ENCODE peak calls at places on chromosomes 6 and 20, in five cellular contexts. One of them, this sample, is unnamed.

GRCh38 chr6:14129572-14129971 is 12.0 kb downstream of the CD83 start:
- DNase-seq in K562: peak
- DNase-seq in WTC11: peak
- DNase-seq in GM12878: no peak
- DNase-seq in HepG2: peak
- DNase-seq in this sample: peak

GRCh38 chr6:34316442-34317171 is 67.8 kb upstream of the SMIM29 start:
- DNase-seq in HepG2: no peak
- DNase-seq in GM12878: no peak
- DNase-seq in WTC11: no peak
- DNase-seq in K562: no peak
- DNase-seq in this sample: no peak

GRCh38 chr20:15763344-15763743 is 809.9 kb downstream of the KIF16B start:
- DNase-seq in K562: no peak
- DNase-seq in WTC11: no peak
- DNase-seq in GM12878: no peak
- DNase-seq in HepG2: no peak
- DNase-seq in this sample: no peak

GRCh38 chr6:26205625-26206574 is 118.7 kb downstream of the HFE start:
- DNase-seq in GM12878: no peak
- DNase-seq in K562: no peak
- DNase-seq in WTC11: no peak
- DNase-seq in HepG2: peak
- DNase-seq in this sample: peak

GRCh38 chr6:1144842-1145755 is 166.8 kb upstream of the FOXQ1 start:
- DNase-seq in K562: no peak
- DNase-seq in WTC11: no peak
- DNase-seq in GM12878: no peak
- DNase-seq in HepG2: no peak
- DNase-seq in this sample: no peak

GRCh38 chr6:158160932-158161539 is 7.0 kb downstream of the SERAC1 start:
- DNase-seq in HepG2: no peak
- DNase-seq in GM12878: no peak
- DNase-seq in WTC11: no peak
- DNase-seq in K562: no peak
- DNase-seq in this sample: no peak

GRCh38 chr6:2959909-2960719 is 11.3 kb downstream of the SERPINB6 start:
- DNase-seq in K562: no peak
- DNase-seq in WTC11: peak
- DNase-seq in GM12878: no peak
- DNase-seq in HepG2: no peak
- DNase-seq in this sample: no peak

GRCh38 chr20:35283441-35284266 is 918 bp downstream of the EIF6 start:
- DNase-seq in WTC11: no peak
- DNase-seq in HepG2: no peak
- DNase-seq in K562: peak
- DNase-seq in GM12878: no peak
- DNase-seq in this sample: no peak

GRCh38 chr20:57614490-57615471 is 5.4 kb downstream of the ZBP1 start:
- DNase-seq in WTC11: no peak
- DNase-seq in GM12878: no peak
- DNase-seq in HepG2: no peak
- DNase-seq in K562: no peak
- DNase-seq in this sample: no peak

GRCh38 chr6:100620085-100620484 is 155.4 kb upstream of the SIM1 start:
- DNase-seq in K562: no peak
- DNase-seq in HepG2: no peak
- DNase-seq in GM12878: no peak
- DNase-seq in WTC11: no peak
- DNase-seq in this sample: no peak

GRCh38 chr20:38789503-38790209 is 15.8 kb upstream of the PPP1R16B start:
- DNase-seq in K562: no peak
- DNase-seq in GM12878: no peak
- DNase-seq in HepG2: no peak
- DNase-seq in WTC11: no peak
- DNase-seq in this sample: no peak

GRCh38 chr20:56826971-56827645 is 198.0 kb downstream of the TFAP2C start:
- DNase-seq in HepG2: no peak
- DNase-seq in GM12878: no peak
- DNase-seq in WTC11: no peak
- DNase-seq in K562: no peak
- DNase-seq in this sample: peak

GRCh38 chr6:20729086-20729485 is 194.8 kb downstream of the CDKAL1 start:
- DNase-seq in WTC11: no peak
- DNase-seq in K562: no peak
- DNase-seq in HepG2: no peak
- DNase-seq in GM12878: no peak
- DNase-seq in this sample: no peak

GRCh38 chr6:113857565-113858066 is 471 bp downstream of the MARCKS start:
- DNase-seq in GM12878: no peak
- DNase-seq in K562: no peak
- DNase-seq in WTC11: peak
- DNase-seq in HepG2: no peak
- DNase-seq in this sample: peak

GRCh38 chr6:14121936-14122344 is 4.4 kb downstream of the CD83 start:
- DNase-seq in GM12878: peak
- DNase-seq in WTC11: no peak
- DNase-seq in HepG2: no peak
- DNase-seq in K562: no peak
- DNase-seq in this sample: no peak

GRCh38 chr6:159988983-159989454 is 20.1 kb downstream of the IGF2R start:
- DNase-seq in WTC11: no peak
- DNase-seq in HepG2: no peak
- DNase-seq in K562: peak
- DNase-seq in GM12878: no peak
- DNase-seq in this sample: no peak

GRCh38 chr6:32254761-32255211 is 30.9 kb upstream of the NOTCH4 start:
- DNase-seq in WTC11: peak
- DNase-seq in GM12878: no peak
- DNase-seq in HepG2: no peak
- DNase-seq in K562: no peak
- DNase-seq in this sample: no peak

GRCh38 chr6:111938710-111939109 is 65.5 kb upstream of the FYN start:
- DNase-seq in K562: no peak
- DNase-seq in GM12878: no peak
- DNase-seq in WTC11: no peak
- DNase-seq in HepG2: peak
- DNase-seq in this sample: no peak

GRCh38 chr20:32976746-32977145 is 27.5 kb downstream of the SUN5 start:
- DNase-seq in WTC11: peak
- DNase-seq in K562: no peak
- DNase-seq in HepG2: no peak
- DNase-seq in GM12878: no peak
- DNase-seq in this sample: no peak

GRCh38 chr6:160102956-160103824 is 18.4 kb upstream of the SLC22A1 start:
- DNase-seq in WTC11: peak
- DNase-seq in K562: peak
- DNase-seq in GM12878: no peak
- DNase-seq in HepG2: peak
- DNase-seq in this sample: peak

GRCh38 chr6:108744996-108745395 is 103.2 kb upstream of the ARMC2 start:
- DNase-seq in HepG2: no peak
- DNase-seq in GM12878: no peak
- DNase-seq in WTC11: no peak
- DNase-seq in K562: no peak
- DNase-seq in this sample: no peak

GRCh38 chr6:115358616-115359015 is 702.1 kb downstream of the FRK start:
- DNase-seq in HepG2: no peak
- DNase-seq in K562: no peak
- DNase-seq in WTC11: no peak
- DNase-seq in GM12878: no peak
- DNase-seq in this sample: no peak
- TF ChIP-seq ESRRA in HepG2: no peak
- TF ChIP-seq ESRRA in K562: no peak
- TF ChIP-seq ESRRA in WTC11: no peak
- TF ChIP-seq ESRRA in GM12878: no peak
- TF ChIP-seq ESRRA in this sample: no peak

GRCh38 chr6:109747216-109747615 is 56.1 kb downstream of the FIG4 start:
- DNase-seq in K562: no peak
- DNase-seq in WTC11: no peak
- DNase-seq in HepG2: no peak
- DNase-seq in GM12878: no peak
- DNase-seq in this sample: no peak
- TF ChIP-seq MAX in K562: no peak
- TF ChIP-seq MAX in WTC11: no peak
- TF ChIP-seq MAX in HepG2: no peak
- TF ChIP-seq MAX in GM12878: no peak
- TF ChIP-seq MAX in this sample: no peak

DNA sequence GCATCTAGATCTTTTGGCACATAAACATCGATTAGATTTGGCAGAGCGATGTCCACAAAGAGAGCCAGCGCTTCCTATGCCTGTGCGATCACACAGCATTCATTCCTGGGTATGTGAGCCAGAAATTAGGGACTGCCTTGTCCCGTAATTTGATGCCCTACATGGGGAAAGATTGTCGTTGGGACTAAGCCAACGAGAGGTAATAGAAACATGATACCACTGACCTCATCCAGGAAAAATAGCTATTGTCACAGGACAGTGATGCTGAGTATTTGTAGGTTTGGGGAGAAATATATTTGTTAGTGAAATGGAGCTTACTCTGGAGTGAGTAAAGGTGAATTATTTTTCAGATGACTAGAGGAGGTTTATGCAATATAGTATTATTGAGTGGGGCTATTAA is 154.0 kb downstream of the TSHZ2 start:
- DNase-seq in HepG2: no peak
- DNase-seq in GM12878: no peak
- DNase-seq in K562: no peak
- DNase-seq in WTC11: no peak
- DNase-seq in this sample: no peak
- TF ChIP-seq ESRRA in HepG2: no peak
- TF ChIP-seq ESRRA in GM12878: no peak
- TF ChIP-seq ESRRA in K562: no peak
- TF ChIP-seq ESRRA in WTC11: no peak
- TF ChIP-seq ESRRA in this sample: no peak

DNA sequence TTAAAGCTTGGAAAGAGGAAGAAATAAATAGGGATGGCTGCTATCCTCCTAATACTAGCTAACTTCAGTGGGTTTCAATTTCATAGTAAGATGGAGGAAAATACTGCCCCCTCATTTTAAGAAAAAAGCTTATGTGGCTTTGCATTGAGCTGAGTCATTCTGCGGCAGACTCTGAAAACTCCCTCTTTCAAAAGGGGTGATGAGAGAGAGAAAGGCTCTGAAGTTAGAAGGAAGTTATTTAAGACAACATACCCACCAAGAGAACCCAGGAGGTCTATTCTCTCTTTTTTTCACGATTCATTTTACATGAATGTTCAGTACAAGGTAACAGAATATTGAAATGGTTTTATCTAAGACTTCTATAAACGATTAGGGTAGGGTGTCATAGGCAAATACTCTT is 4.5 kb downstream of the PRDM13 start:
- DNase-seq in WTC11: no peak
- DNase-seq in K562: peak
- DNase-seq in HepG2: no peak
- DNase-seq in GM12878: peak
- DNase-seq in this sample: no peak
- TF ChIP-seq MAX in WTC11: no peak
- TF ChIP-seq MAX in K562: no peak
- TF ChIP-seq MAX in HepG2: no peak
- TF ChIP-seq MAX in GM12878: no peak
- TF ChIP-seq MAX in this sample: no peak

GRCh38 chr20:51571470-51571794 is 28.9 kb upstream of the NFATC2 start:
- DNase-seq in HepG2: no peak
- DNase-seq in GM12878: no peak
- DNase-seq in WTC11: no peak
- DNase-seq in K562: no peak
- DNase-seq in this sample: no peak

GRCh38 chr20:51574248-51575033 is 31.9 kb upstream of the NFATC2 start:
- DNase-seq in HepG2: no peak
- DNase-seq in K562: no peak
- DNase-seq in WTC11: no peak
- DNase-seq in GM12878: no peak
- DNase-seq in this sample: no peak

GRCh38 chr20:51575486-51575885 is 33.0 kb upstream of the NFATC2 start:
- DNase-seq in WTC11: no peak
- DNase-seq in K562: no peak
- DNase-seq in GM12878: no peak
- DNase-seq in HepG2: no peak
- DNase-seq in this sample: no peak

GRCh38 chr20:51570755-51571469 is 28.4 kb upstream of the NFATC2 start:
- DNase-seq in WTC11: no peak
- DNase-seq in HepG2: no peak
- DNase-seq in GM12878: no peak
- DNase-seq in K562: no peak
- DNase-seq in this sample: no peak

GRCh38 chr20:51573576-51574243 is 31.2 kb upstream of the NFATC2 start:
- DNase-seq in GM12878: no peak
- DNase-seq in K562: no peak
- DNase-seq in HepG2: no peak
- DNase-seq in WTC11: no peak
- DNase-seq in this sample: no peak
- TF ChIP-seq ESRRA in GM12878: no peak
- TF ChIP-seq ESRRA in K562: no peak
- TF ChIP-seq ESRRA in HepG2: no peak
- TF ChIP-seq ESRRA in WTC11: no peak
- TF ChIP-seq ESRRA in this sample: no peak

GRCh38 chr6:79949235-79949634 is 1.9 kb upstream of the ELOVL4 start:
- DNase-seq in GM12878: peak
- DNase-seq in HepG2: peak
- DNase-seq in K562: peak
- DNase-seq in WTC11: peak
- DNase-seq in this sample: peak
- TF ChIP-seq MAX in GM12878: no peak
- TF ChIP-seq MAX in HepG2: no peak
- TF ChIP-seq MAX in K562: no peak
- TF ChIP-seq MAX in WTC11: no peak
- TF ChIP-seq MAX in this sample: no peak

DNA sequence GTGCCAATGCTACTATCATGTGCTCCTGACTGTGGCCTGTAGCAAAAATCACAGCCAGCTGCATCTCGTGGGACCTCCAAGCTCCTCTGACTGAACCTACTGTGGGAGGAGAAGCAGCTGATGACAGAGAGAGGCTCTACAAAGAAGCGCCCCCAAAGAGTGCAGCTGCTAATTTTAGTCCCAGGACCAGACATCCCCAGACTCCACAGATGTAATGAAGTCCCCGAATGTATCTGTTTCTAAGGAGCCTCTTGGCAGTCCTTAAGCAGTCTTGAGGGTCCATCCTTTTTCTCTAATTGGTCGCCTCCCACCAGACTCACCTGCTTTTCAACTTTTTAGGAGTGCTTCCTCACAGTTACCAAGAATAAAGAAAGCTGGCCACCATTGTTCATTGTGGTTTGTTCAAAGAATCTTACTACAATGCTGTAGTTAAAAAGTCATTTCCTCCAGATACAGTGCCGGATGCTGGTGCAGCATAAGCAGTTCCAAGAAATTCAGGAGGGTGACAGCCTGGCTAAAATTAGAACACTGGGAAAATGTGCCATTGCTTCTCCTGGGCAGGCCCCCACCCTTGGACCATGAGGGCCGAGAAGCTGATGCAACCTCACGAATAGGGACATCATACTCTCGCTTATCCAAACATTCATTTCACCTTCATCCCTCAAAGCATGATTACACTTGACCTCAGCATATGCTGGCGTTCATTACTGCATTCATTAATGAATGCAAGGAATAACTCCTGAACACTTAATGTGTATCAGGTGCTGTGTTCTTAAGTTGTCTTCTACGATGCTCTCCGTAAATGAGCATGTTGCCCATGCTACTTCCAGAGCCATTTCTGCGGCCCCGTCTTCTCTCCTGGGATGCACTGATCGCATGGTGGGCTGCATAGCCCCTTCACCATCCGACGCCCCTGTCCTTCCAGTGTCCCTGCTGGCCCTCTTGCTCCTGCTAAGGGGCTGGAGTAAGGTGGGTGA is 66.4 kb downstream of the LY86 start:
- DNase-seq in HepG2: no peak
- DNase-seq in K562: no peak
- DNase-seq in WTC11: no peak
- DNase-seq in GM12878: no peak
- DNase-seq in this sample: no peak
- TF ChIP-seq ESRRA in HepG2: no peak
- TF ChIP-seq ESRRA in K562: peak
- TF ChIP-seq ESRRA in WTC11: no peak
- TF ChIP-seq ESRRA in GM12878: no peak
- TF ChIP-seq ESRRA in this sample: no peak

This sample was measured in A549.